ENCODE peak calls at places on chromosomes 12 and 14, in nine cellular contexts. A is vagina, K is pancreas, Y is uterus, N is lower lobe of right lung, W is Panc1, Q is tibial nerve, V is brain microvascular endothelial cell, P is thoracic aorta. X is an unnamed sample.

GRCh38 chr12:92147491-92147890 is 1.8 kb upstream of the BTG1 start:
- DNase-seq in Y (no peak), A (no peak), N (no peak), Q (no peak), P (no peak), K (no peak), V (no peak), W (no peak), X (no peak)

GRCh38 chr12:5577239-5577638 is 145.3 kb downstream of the NTF3 start:
- DNase-seq in W (no peak), Y (no peak), K (no peak), N (no peak), A (no peak), V (no peak), Q (no peak), P (no peak), X (no peak)

GRCh38 chr12:105256011-105256410 is 20.0 kb upstream of the APPL2 start:
- DNase-seq in P (no peak), V (no peak), A (no peak), Y (no peak), K (no peak), W (no peak), N (no peak), Q (no peak), X (no peak)

GRCh38 chr12:66359300-66359699 is 57.0 kb downstream of the HELB start:
- DNase-seq in Q (no peak), P (no peak), W (no peak), N (no peak), V (no peak), A (no peak), K (no peak), Y (no peak), X (no peak)

GRCh38 chr12:56521590-56522371 is at the start of gene RBMS2:
- DNase-seq in W (no peak), A (no peak), Y (peak), V (peak), P (peak), Q (peak), K (peak), N (peak), X (peak)

GRCh38 chr12:132921685-132922084 is 34.3 kb upstream of the CHFR start:
- DNase-seq in V (no peak), N (no peak), W (no peak), Q (no peak), K (no peak), Y (no peak), P (no peak), A (no peak), X (no peak)

GRCh38 chr14:59897757-59898383 is 22.1 kb upstream of the LRRC9 start:
- DNase-seq in P (no peak), K (no peak), A (no peak), N (no peak), Q (peak), V (peak), Y (no peak), W (no peak), X (no peak)

GRCh38 chr12:89129471-89129870 is 222.8 kb downstream of the DUSP6 start:
- DNase-seq in A (no peak), Y (no peak), W (no peak), K (no peak), Q (no peak), P (no peak), N (no peak), V (no peak), X (no peak)

GRCh38 chr14:24880689-24881088 is 169.3 kb downstream of the STXBP6 start:
- DNase-seq in Y (no peak), V (no peak), Q (no peak), P (no peak), A (no peak), W (no peak), N (no peak), K (no peak), X (no peak)

GRCh38 chr12:25388216-25388615 is 137.5 kb upstream of the KRAS start:
- DNase-seq in V (no peak), N (no peak), W (no peak), K (no peak), A (no peak), P (no peak), Q (no peak), Y (no peak), X (no peak)

GRCh38 chr12:105270671-105271255 is 34.8 kb upstream of the APPL2 start:
- DNase-seq in Y (no peak), V (no peak), N (no peak), A (no peak), P (no peak), Q (no peak), K (no peak), W (no peak), X (no peak)

GRCh38 chr12:71938728-71939385 is at the start of gene TPH2:
- DNase-seq in K (peak), W (no peak), V (peak), N (peak), P (no peak), A (no peak), Q (no peak), Y (no peak), X (no peak)

GRCh38 chr12:119936705-119937323 is 52.2 kb upstream of the BICDL1 start:
- DNase-seq in P (no peak), Y (no peak), A (no peak), N (no peak), K (no peak), Q (no peak), V (no peak), W (no peak), X (no peak)

GRCh38 chr14:72700338-72701231 is 193.3 kb downstream of the DPF3 start:
- DNase-seq in N (no peak), Y (no peak), A (no peak), P (no peak), K (no peak), W (no peak), V (no peak), Q (no peak), X (no peak)

GRCh38 chr12:94458882-94459772 is 540 bp downstream of the CEP83 start:
- DNase-seq in A (no peak), V (peak), P (no peak), N (no peak), Y (no peak), K (no peak), W (no peak), Q (peak), X (no peak)

GRCh38 chr12:52178984-52179383 is 12.8 kb downstream of the KRT80 start:
- DNase-seq in P (no peak), V (no peak), K (no peak), W (no peak), Y (no peak), N (no peak), A (no peak), Q (no peak), X (no peak)

GRCh38 chr12:69466867-69467266 is 3.3 kb upstream of the FRS2 start:
- DNase-seq in Y (no peak), K (no peak), P (no peak), Q (no peak), V (no peak), W (no peak), A (no peak), N (no peak), X (no peak)

GRCh38 chr12:101642115-101643067 is 47.6 kb downstream of the MYBPC1 start:
- DNase-seq in P (no peak), A (no peak), V (no peak), Q (no peak), Y (no peak), W (no peak), K (peak), N (peak), X (no peak)

GRCh38 chr12:77204055-77204454 is 138.7 kb upstream of the E2F7 start:
- DNase-seq in A (no peak), Q (no peak), K (no peak), V (peak), P (no peak), Y (no peak), W (no peak), N (no peak), X (no peak)

GRCh38 chr12:95380997-95381786 is 92.8 kb upstream of the METAP2 start:
- DNase-seq in P (no peak), N (no peak), A (no peak), W (no peak), Q (no peak), Y (no peak), V (no peak), K (no peak), X (no peak)

GRCh38 chr12:116561181-116561821 is 2.1 kb downstream of the MAP1LC3B2 start:
- DNase-seq in P (no peak), Y (no peak), Q (no peak), W (no peak), V (no peak), K (no peak), N (no peak), A (no peak), X (no peak)

GRCh38 chr14:106506901-106507305 is 980.5 kb downstream of the TMEM121 start:
- DNase-seq in V (no peak), P (no peak), Y (no peak), Q (no peak), W (no peak), K (no peak), N (no peak), A (no peak), X (no peak)

GRCh38 chr12:9244894-9245293 is 36.7 kb upstream of the PZP start:
- DNase-seq in Y (no peak), K (peak), A (no peak), Q (no peak), V (no peak), N (no peak), W (no peak), P (no peak), X (no peak)

GRCh38 chr14:92512807-92513203 is 776 bp upstream of the RIN3 start:
- DNase-seq in K (no peak), A (peak), N (no peak), W (no peak), Q (no peak), V (no peak), Y (no peak), P (no peak), X (no peak)

GRCh38 chr14:31567651-31568050 is 6.4 kb downstream of the NUBPL start:
- DNase-seq in Q (no peak), K (no peak), Y (no peak), A (no peak), W (no peak), N (no peak), V (no peak), P (no peak), X (no peak)

GRCh38 chr12:104547239-104547638 is 90.5 kb downstream of the CHST11 start:
- DNase-seq in V (no peak), K (no peak), P (no peak), N (peak), A (no peak), Q (no peak), Y (no peak), W (no peak), X (peak)

GRCh38 chr14:70237710-70238109 is 49.0 kb upstream of the SLC8A3 start:
- DNase-seq in Y (no peak), K (no peak), Q (no peak), N (no peak), A (no peak), P (no peak), W (no peak), V (no peak), X (no peak)

GRCh38 chr12:111656016-111656415 is 29.7 kb downstream of the BRAP start:
- DNase-seq in V (no peak), N (no peak), P (no peak), W (no peak), Q (no peak), K (no peak), A (no peak), Y (no peak), X (no peak)

GRCh38 chr12:111655356-111655755 is 30.4 kb downstream of the BRAP start:
- DNase-seq in Y (no peak), A (no peak), W (no peak), V (no peak), K (no peak), Q (no peak), N (no peak), P (no peak), X (no peak)

GRCh38 chr12:111650912-111651311 is 34.8 kb downstream of the BRAP start:
- DNase-seq in Q (no peak), P (no peak), K (no peak), Y (no peak), A (no peak), N (no peak), V (no peak), W (no peak), X (no peak)

DNA sequence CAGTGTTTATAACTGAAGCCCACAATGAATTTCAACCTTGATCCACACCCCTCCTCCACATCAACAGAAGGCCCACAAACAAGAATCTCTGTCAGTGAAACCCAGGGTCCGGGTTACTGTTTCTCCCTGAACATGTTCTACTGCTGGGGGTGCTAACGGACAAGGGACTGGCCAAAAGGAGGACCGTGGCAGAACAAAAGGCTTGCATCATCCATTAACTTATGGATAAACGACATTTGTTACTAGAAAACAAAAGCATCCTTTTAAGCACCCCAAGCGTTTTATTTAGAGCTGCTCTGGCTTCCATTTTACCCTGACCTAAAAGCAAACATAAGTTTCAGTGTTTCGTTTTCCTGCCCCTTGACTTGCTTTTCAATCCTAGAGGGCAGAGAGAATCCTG is 32.2 kb downstream of the BRAP start:
- DNase-seq in K (no peak), P (no peak), Y (no peak), Q (no peak), N (no peak), W (no peak), V (no peak), A (no peak), X (no peak)
- TF ChIP-seq CTCF in K (no peak), P (no peak), Y (no peak), Q (no peak), N (no peak), W (no peak), V (no peak), A (no peak), X (no peak)

GRCh38 chr14:100569734-100570251 is 17.4 kb downstream of the BEGAIN start:
- DNase-seq in W (no peak), V (no peak), K (no peak), N (no peak), P (no peak), A (no peak), Y (no peak), Q (no peak), X (no peak)

GRCh38 chr14:100568998-100569733 is 18.1 kb downstream of the BEGAIN start:
- DNase-seq in A (no peak), V (no peak), P (no peak), K (no peak), Q (no peak), N (no peak), Y (no peak), W (no peak), X (no peak)

GRCh38 chr14:100567009-100567876 is 20.0 kb downstream of the BEGAIN start:
- DNase-seq in V (no peak), K (peak), Q (peak), P (no peak), Y (no peak), A (no peak), N (no peak), W (no peak), X (peak)

GRCh38 chr14:100567877-100568163 is 19.4 kb downstream of the BEGAIN start:
- DNase-seq in K (no peak), N (no peak), Q (no peak), V (no peak), Y (no peak), W (no peak), P (no peak), A (no peak), X (no peak)

DNA sequence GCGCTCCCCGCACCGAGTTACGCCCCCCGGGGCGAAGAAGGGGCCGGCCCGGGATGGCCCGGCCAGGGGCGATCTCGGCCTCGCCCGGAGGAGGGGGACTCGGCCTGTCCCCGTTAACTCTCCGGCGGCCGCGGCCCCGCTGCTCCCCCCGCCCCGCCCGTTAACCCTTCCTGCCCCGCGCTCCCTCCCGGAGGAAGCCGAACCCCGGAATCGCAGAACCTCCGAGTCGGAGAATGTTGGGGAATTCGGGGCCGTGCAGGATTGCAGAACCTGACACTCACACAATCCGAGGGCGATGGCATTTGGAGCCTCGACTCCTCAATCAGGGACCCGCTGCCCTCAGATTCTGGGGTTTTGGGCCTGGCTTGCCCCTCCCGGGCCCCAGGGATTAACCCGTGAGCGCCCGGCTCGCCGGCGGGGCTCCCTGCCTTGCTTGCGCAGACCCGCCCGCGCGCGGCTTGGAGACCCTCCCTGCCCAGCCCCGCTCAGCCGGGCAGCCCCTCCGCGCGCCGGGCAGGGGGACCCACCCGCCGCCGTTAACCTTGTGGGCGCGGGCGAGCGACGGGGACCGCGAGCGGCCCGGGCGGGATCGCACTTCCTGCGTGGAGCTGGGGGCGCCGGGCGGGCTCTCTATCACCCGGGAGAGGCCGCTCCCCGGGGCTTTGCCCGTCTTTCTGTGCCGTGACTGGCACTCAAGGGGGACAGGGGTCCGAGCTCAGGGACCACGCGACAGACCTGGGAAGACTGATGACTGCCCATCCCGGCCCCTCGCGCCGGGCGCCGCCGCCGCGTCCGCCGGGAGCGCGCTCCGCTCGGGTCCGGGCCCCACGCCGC is 18.8 kb downstream of the BEGAIN start:
- DNase-seq in K (no peak), A (no peak), N (no peak), P (no peak), Y (no peak), W (no peak), V (no peak), Q (no peak), X (no peak)
- H3K4me3 ChIP-seq in K (peak), A (peak), N (peak), P (peak), Y (peak), W (peak), V (no peak), Q (peak), X (peak)

GRCh38 chr12:110861729-110862128 is 14.9 kb downstream of the CCDC63 start:
- DNase-seq in Q (no peak), W (no peak), Y (no peak), V (no peak), P (no peak), N (no peak), A (no peak), K (no peak), X (no peak)
- TF ChIP-seq CTCF in Q (no peak), W (peak), Y (no peak), V (peak), P (no peak), N (no peak), A (no peak), K (no peak), X (no peak)

DNA sequence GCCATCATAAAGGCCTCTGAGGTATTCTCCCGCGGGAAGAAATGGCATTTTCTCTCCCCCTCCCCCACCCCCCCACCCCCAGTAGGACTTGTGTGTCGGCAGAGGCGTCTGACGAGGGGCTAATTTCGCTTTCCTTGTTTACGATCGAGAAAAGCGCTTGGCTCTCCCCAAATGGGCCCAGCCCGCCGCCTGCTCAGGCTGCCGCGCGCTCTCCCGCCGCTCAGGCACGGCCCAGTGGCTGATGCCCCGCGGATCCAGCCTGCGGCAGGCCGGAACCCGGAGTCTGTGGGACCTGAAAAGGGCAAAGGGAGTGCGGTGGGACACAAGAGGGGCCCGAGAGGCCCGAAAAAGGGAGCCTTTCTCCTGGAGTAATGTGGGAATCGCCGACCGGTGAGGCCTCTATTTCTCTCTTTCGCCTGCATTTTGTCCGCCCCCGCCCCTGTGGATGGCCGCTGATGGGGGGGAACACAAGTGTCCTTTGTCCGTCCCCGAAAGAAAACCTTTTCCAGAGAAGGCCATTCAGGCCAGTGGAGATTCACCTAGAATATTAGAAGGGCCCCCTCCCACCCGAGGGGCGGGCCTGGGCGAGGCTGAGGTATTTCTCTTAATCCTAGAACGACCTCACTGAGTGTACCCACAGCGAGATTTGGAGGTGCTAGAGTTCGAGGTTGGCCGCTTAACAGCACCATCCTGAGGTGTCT is 9.0 kb upstream of the HOXC6 start:
- DNase-seq in N (no peak), V (no peak), W (no peak), Q (no peak), A (no peak), P (no peak), Y (no peak), K (no peak), X (no peak)
- H3K4me3 ChIP-seq in N (no peak), V (no peak), W (peak), Q (peak), A (no peak), P (peak), Y (peak), K (no peak), X (peak)

DNA sequence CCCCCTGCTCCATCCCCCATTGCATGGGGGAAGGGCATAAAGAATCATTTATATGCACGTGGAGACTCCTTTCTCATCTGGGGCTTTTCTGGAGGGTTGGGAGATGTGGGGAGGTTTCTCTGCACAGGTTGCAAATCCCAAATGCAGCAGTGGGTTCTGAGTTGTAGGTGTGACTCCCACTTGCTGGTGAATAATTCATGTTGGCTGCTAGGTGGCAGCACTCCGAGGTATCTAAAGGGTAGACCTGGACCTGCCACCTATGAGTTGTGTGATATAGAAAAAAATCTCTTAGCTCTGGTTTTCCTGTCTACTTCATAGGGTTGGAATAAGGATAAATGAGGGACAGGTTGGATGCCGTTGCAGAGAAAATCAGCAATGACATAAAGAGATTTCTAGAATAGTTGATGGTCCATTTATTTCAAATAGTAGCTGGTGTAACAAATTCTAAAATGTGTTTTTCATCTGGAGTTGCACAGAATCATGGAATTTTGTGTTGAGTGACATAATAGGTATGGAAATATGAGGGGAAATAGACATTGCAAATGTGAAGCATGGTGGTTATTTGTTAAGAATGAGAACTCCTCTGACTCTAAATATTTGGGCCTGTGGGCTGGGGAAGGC is 4.6 kb downstream of the MARCHF9 start:
- DNase-seq in V (no peak), K (no peak), W (no peak), Q (no peak), A (no peak), N (no peak), P (no peak), Y (no peak), X (no peak)
- TF ChIP-seq CTCF in V (peak), K (peak), W (peak), Q (no peak), A (no peak), N (peak), P (no peak), Y (no peak), X (peak)

GRCh38 chr12:15534322-15534721 is 212.0 kb downstream of the PTPRO start:
- DNase-seq in Q (no peak), A (no peak), P (no peak), W (no peak), K (no peak), V (no peak), N (no peak), Y (no peak), X (no peak)
- H3K4me3 ChIP-seq in Q (no peak), A (no peak), P (peak), W (no peak), K (no peak), V (no peak), N (peak), Y (no peak), X (no peak)

X was measured in breast epithelium.